ENCODE peak calls at places on chromosomes 6 and 20, in nine cellular contexts. One of them, this sample, is unnamed. For H3K27me3, the result is how much of the 10 kb centered on the place peaks cover.

GRCh38 chr6:16747232-16748027 is 13.8 kb downstream of the ATXN1 start:
- DNase-seq in stomach: no peak
- DNase-seq in dorsolateral prefrontal cortex: no peak
- DNase-seq in left ventricle myocardium inferior: no peak
- DNase-seq in lung: no peak
- DNase-seq in WERI-Rb-1: no peak
- DNase-seq in AG04450: no peak
- DNase-seq in lower lobe of right lung: no peak
- DNase-seq in right cardiac atrium: peak
- DNase-seq in this sample: no peak

GRCh38 chr20:39661833-39662232 is 699.7 kb downstream of the DHX35 start:
- DNase-seq in stomach: no peak
- DNase-seq in dorsolateral prefrontal cortex: no peak
- DNase-seq in left ventricle myocardium inferior: no peak
- DNase-seq in lung: no peak
- DNase-seq in WERI-Rb-1: no peak
- DNase-seq in AG04450: no peak
- DNase-seq in lower lobe of right lung: no peak
- DNase-seq in right cardiac atrium: no peak
- DNase-seq in this sample: no peak

GRCh38 chr20:45890077-45890996 is 671 bp downstream of the NEURL2 start:
- DNase-seq in stomach: peak
- DNase-seq in dorsolateral prefrontal cortex: peak
- DNase-seq in left ventricle myocardium inferior: peak
- DNase-seq in lung: peak
- DNase-seq in WERI-Rb-1: peak
- DNase-seq in AG04450: no peak
- DNase-seq in lower lobe of right lung: peak
- DNase-seq in right cardiac atrium: peak
- DNase-seq in this sample: peak

GRCh38 chr6:74654296-74654695 is 551.6 kb downstream of the COL12A1 start:
- DNase-seq in stomach: no peak
- DNase-seq in dorsolateral prefrontal cortex: no peak
- DNase-seq in left ventricle myocardium inferior: no peak
- DNase-seq in lung: no peak
- DNase-seq in WERI-Rb-1: no peak
- DNase-seq in AG04450: no peak
- DNase-seq in lower lobe of right lung: no peak
- DNase-seq in right cardiac atrium: no peak
- DNase-seq in this sample: no peak

GRCh38 chr6:56540232-56540631 is 102.5 kb downstream of the DST start:
- DNase-seq in stomach: no peak
- DNase-seq in dorsolateral prefrontal cortex: no peak
- DNase-seq in left ventricle myocardium inferior: no peak
- DNase-seq in lung: no peak
- DNase-seq in WERI-Rb-1: no peak
- DNase-seq in AG04450: no peak
- DNase-seq in lower lobe of right lung: no peak
- DNase-seq in right cardiac atrium: no peak
- DNase-seq in this sample: no peak

GRCh38 chr6:57216235-57217101 is 5.6 kb downstream of the RAB23 start:
- DNase-seq in stomach: peak
- DNase-seq in dorsolateral prefrontal cortex: no peak
- DNase-seq in left ventricle myocardium inferior: no peak
- DNase-seq in lung: no peak
- DNase-seq in WERI-Rb-1: no peak
- DNase-seq in AG04450: no peak
- DNase-seq in lower lobe of right lung: no peak
- DNase-seq in right cardiac atrium: no peak
- DNase-seq in this sample: no peak

GRCh38 chr6:41939091-41939847 is 2.3 kb downstream of the CCND3 start:
- DNase-seq in stomach: peak
- DNase-seq in dorsolateral prefrontal cortex: peak
- DNase-seq in left ventricle myocardium inferior: peak
- DNase-seq in lung: peak
- DNase-seq in WERI-Rb-1: peak
- DNase-seq in AG04450: no peak
- DNase-seq in lower lobe of right lung: peak
- DNase-seq in right cardiac atrium: peak
- DNase-seq in this sample: peak

GRCh38 chr6:117265425-117266266 is at the start of gene VGLL2:
- DNase-seq in stomach: no peak
- DNase-seq in dorsolateral prefrontal cortex: no peak
- DNase-seq in left ventricle myocardium inferior: peak
- DNase-seq in lung: no peak
- DNase-seq in WERI-Rb-1: peak
- DNase-seq in AG04450: no peak
- DNase-seq in lower lobe of right lung: peak
- DNase-seq in right cardiac atrium: peak
- DNase-seq in this sample: peak

GRCh38 chr6:56692586-56693245 is 50.0 kb upstream of the DST start:
- DNase-seq in stomach: no peak
- DNase-seq in dorsolateral prefrontal cortex: no peak
- DNase-seq in left ventricle myocardium inferior: no peak
- DNase-seq in lung: no peak
- DNase-seq in WERI-Rb-1: peak
- DNase-seq in AG04450: no peak
- DNase-seq in lower lobe of right lung: no peak
- DNase-seq in right cardiac atrium: no peak
- DNase-seq in this sample: no peak

DNA sequence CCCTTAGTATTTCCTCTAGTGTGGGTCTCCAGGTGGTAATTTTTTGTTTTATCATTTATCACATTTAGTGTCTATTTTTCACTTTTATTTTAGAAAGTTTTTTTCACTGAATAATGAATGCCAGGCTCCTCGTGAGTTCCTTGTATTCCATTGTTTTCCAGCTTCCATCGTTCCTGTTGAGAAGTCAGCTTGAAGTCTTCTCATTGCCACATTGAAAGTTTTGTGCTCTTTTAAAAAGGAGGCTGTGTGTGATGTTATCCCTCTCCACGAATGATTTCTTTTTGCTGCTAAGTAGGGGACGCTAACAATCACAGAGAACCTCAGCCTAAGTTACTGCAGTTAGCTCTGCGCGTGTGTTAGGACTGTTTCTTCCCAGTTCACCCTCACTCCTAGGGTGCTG is 194.5 kb downstream of the TAF4 start:
- DNase-seq in stomach: no peak
- DNase-seq in dorsolateral prefrontal cortex: no peak
- DNase-seq in left ventricle myocardium inferior: no peak
- DNase-seq in lung: no peak
- DNase-seq in WERI-Rb-1: no peak
- DNase-seq in AG04450: no peak
- DNase-seq in lower lobe of right lung: no peak
- DNase-seq in right cardiac atrium: no peak
- DNase-seq in this sample: no peak
- H3K27me3 ChIP-seq in stomach: under half
- H3K27me3 ChIP-seq in dorsolateral prefrontal cortex: under half
- H3K27me3 ChIP-seq in left ventricle myocardium inferior: half or more
- H3K27me3 ChIP-seq in lung: under half
- H3K27me3 ChIP-seq in WERI-Rb-1: half or more
- H3K27me3 ChIP-seq in AG04450: under half
- H3K27me3 ChIP-seq in lower lobe of right lung: under half
- H3K27me3 ChIP-seq in right cardiac atrium: under half
- H3K27me3 ChIP-seq in this sample: under half

GRCh38 chr20:32057785-32058184 is 5.7 kb downstream of the HCK start:
- DNase-seq in stomach: no peak
- DNase-seq in dorsolateral prefrontal cortex: no peak
- DNase-seq in left ventricle myocardium inferior: no peak
- DNase-seq in lung: no peak
- DNase-seq in WERI-Rb-1: no peak
- DNase-seq in AG04450: no peak
- DNase-seq in lower lobe of right lung: no peak
- DNase-seq in right cardiac atrium: no peak
- DNase-seq in this sample: no peak

GRCh38 chr20:32064667-32065066 is 12.6 kb downstream of the HCK start:
- DNase-seq in stomach: no peak
- DNase-seq in dorsolateral prefrontal cortex: no peak
- DNase-seq in left ventricle myocardium inferior: no peak
- DNase-seq in lung: no peak
- DNase-seq in WERI-Rb-1: no peak
- DNase-seq in AG04450: no peak
- DNase-seq in lower lobe of right lung: no peak
- DNase-seq in right cardiac atrium: no peak
- DNase-seq in this sample: no peak

GRCh38 chr20:32059189-32059588 is 7.1 kb downstream of the HCK start:
- DNase-seq in stomach: no peak
- DNase-seq in dorsolateral prefrontal cortex: no peak
- DNase-seq in left ventricle myocardium inferior: no peak
- DNase-seq in lung: no peak
- DNase-seq in WERI-Rb-1: no peak
- DNase-seq in AG04450: no peak
- DNase-seq in lower lobe of right lung: no peak
- DNase-seq in right cardiac atrium: no peak
- DNase-seq in this sample: no peak

GRCh38 chr20:32067234-32067821 is 15.3 kb downstream of the HCK start:
- DNase-seq in stomach: no peak
- DNase-seq in dorsolateral prefrontal cortex: no peak
- DNase-seq in left ventricle myocardium inferior: no peak
- DNase-seq in lung: no peak
- DNase-seq in WERI-Rb-1: no peak
- DNase-seq in AG04450: peak
- DNase-seq in lower lobe of right lung: no peak
- DNase-seq in right cardiac atrium: no peak
- DNase-seq in this sample: no peak

GRCh38 chr20:32062776-32063170 is 10.7 kb downstream of the HCK start:
- DNase-seq in stomach: peak
- DNase-seq in dorsolateral prefrontal cortex: no peak
- DNase-seq in left ventricle myocardium inferior: peak
- DNase-seq in lung: peak
- DNase-seq in WERI-Rb-1: no peak
- DNase-seq in AG04450: no peak
- DNase-seq in lower lobe of right lung: peak
- DNase-seq in right cardiac atrium: peak
- DNase-seq in this sample: peak
- H3K27me3 ChIP-seq in stomach: under half
- H3K27me3 ChIP-seq in dorsolateral prefrontal cortex: under half
- H3K27me3 ChIP-seq in left ventricle myocardium inferior: half or more
- H3K27me3 ChIP-seq in lung: under half
- H3K27me3 ChIP-seq in WERI-Rb-1: under half
- H3K27me3 ChIP-seq in AG04450: under half
- H3K27me3 ChIP-seq in lower lobe of right lung: under half
- H3K27me3 ChIP-seq in right cardiac atrium: under half
- H3K27me3 ChIP-seq in this sample: under half

GRCh38 chr20:637559-637958 is 15.4 kb downstream of the SRXN1 start:
- DNase-seq in stomach: no peak
- DNase-seq in dorsolateral prefrontal cortex: no peak
- DNase-seq in left ventricle myocardium inferior: no peak
- DNase-seq in lung: no peak
- DNase-seq in WERI-Rb-1: no peak
- DNase-seq in AG04450: no peak
- DNase-seq in lower lobe of right lung: no peak
- DNase-seq in right cardiac atrium: no peak
- DNase-seq in this sample: no peak
- H3K27me3 ChIP-seq in stomach: under half
- H3K27me3 ChIP-seq in dorsolateral prefrontal cortex: under half
- H3K27me3 ChIP-seq in left ventricle myocardium inferior: under half
- H3K27me3 ChIP-seq in lung: under half
- H3K27me3 ChIP-seq in WERI-Rb-1: under half
- H3K27me3 ChIP-seq in AG04450: under half
- H3K27me3 ChIP-seq in lower lobe of right lung: under half
- H3K27me3 ChIP-seq in right cardiac atrium: under half
- H3K27me3 ChIP-seq in this sample: under half

GRCh38 chr20:44830523-44830922 is 20.2 kb upstream of the RIMS4 start:
- DNase-seq in stomach: no peak
- DNase-seq in dorsolateral prefrontal cortex: no peak
- DNase-seq in left ventricle myocardium inferior: no peak
- DNase-seq in lung: no peak
- DNase-seq in WERI-Rb-1: no peak
- DNase-seq in AG04450: no peak
- DNase-seq in lower lobe of right lung: no peak
- DNase-seq in right cardiac atrium: no peak
- DNase-seq in this sample: no peak
- H3K27me3 ChIP-seq in stomach: under half
- H3K27me3 ChIP-seq in dorsolateral prefrontal cortex: under half
- H3K27me3 ChIP-seq in left ventricle myocardium inferior: half or more
- H3K27me3 ChIP-seq in lung: under half
- H3K27me3 ChIP-seq in WERI-Rb-1: under half
- H3K27me3 ChIP-seq in AG04450: under half
- H3K27me3 ChIP-seq in lower lobe of right lung: under half
- H3K27me3 ChIP-seq in right cardiac atrium: under half
- H3K27me3 ChIP-seq in this sample: under half